ENCODE peak calls at places on chromosome 18, in five cellular contexts. B, C, I, K and D are unnamed samples.

GRCh38 chr18:63974991-63975390 is 5.1 kb downstream of the SERPINB8 start:
- DNase-seq in B (peak; percentile 23), C (peak; percentile 37), I (no peak), K (no peak), D (no peak)

GRCh38 chr18:3056311-3056710 is 43.4 kb upstream of the LPIN2 start:
- DNase-seq in B (no peak), C (no peak), I (no peak), K (no peak), D (no peak)

GRCh38 chr18:57859314-57859713 is 56.2 kb upstream of the ATP8B1 start:
- DNase-seq in B (no peak), C (peak; percentile 39), I (no peak), K (peak; percentile 35), D (peak; percentile 48)

GRCh38 chr18:42184685-42185477 is 229.8 kb downstream of the PIK3C3 start:
- DNase-seq in B (no peak), C (no peak), I (no peak), K (no peak), D (no peak)

GRCh38 chr18:34834897-34835296 is 124.8 kb downstream of the DTNA start:
- DNase-seq in B (peak; percentile 20), C (no peak), I (no peak), K (no peak), D (no peak)

GRCh38 chr18:50886914-50887313 is 8.0 kb downstream of the ME2 start:
- DNase-seq in B (no peak), C (no peak), I (no peak), K (no peak), D (no peak)

GRCh38 chr18:26940744-26941398 is 75.4 kb upstream of the AQP4 start:
- DNase-seq in B (no peak), C (no peak), I (no peak), K (no peak), D (no peak)

GRCh38 chr18:68391801-68392200 is 323.1 kb downstream of the TMX3 start:
- DNase-seq in B (peak; percentile 7), C (no peak), I (no peak), K (no peak), D (no peak)

GRCh38 chr18:79789091-79789891 is 8.4 kb upstream of the KCNG2 start:
- DNase-seq in B (no peak), C (no peak), I (no peak), K (no peak), D (no peak)

GRCh38 chr18:2997846-2998599 is 14.9 kb downstream of the LPIN2 start:
- DNase-seq in B (peak; percentile 28), C (no peak), I (no peak), K (no peak), D (no peak)

GRCh38 chr18:11071300-11071699 is 78.1 kb downstream of the PIEZO2 start:
- DNase-seq in B (no peak), C (no peak), I (no peak), K (no peak), D (no peak)

GRCh38 chr18:3666526-3667254 is 216.7 kb downstream of the TGIF1 start:
- DNase-seq in B (no peak), C (no peak), I (no peak), K (no peak), D (no peak)

GRCh38 chr18:48091869-48092497 is 161.5 kb upstream of the SMAD2 start:
- DNase-seq in B (no peak), C (no peak), I (no peak), K (no peak), D (no peak)

GRCh38 chr18:10152475-10152874 is 238.7 kb downstream of the VAPA start:
- DNase-seq in B (no peak), C (no peak), I (no peak), K (no peak), D (no peak)

GRCh38 chr18:68742206-68742605 is 27.3 kb upstream of the TMX3 start:
- DNase-seq in B (peak; percentile 9), C (no peak), I (no peak), K (no peak), D (no peak)

GRCh38 chr18:62325806-62326645 is 916 bp downstream of the TNFRSF11A start:
- DNase-seq in B (peak; percentile 25), C (peak; percentile 34), I (no peak), K (no peak), D (no peak)

GRCh38 chr18:3872651-3873050 is 422.7 kb downstream of the TGIF1 start:
- DNase-seq in B (no peak), C (no peak), I (no peak), K (no peak), D (no peak)

GRCh38 chr18:55343396-55344073 is 244.5 kb downstream of the TCF4 start:
- DNase-seq in B (peak; percentile 48), C (no peak), I (no peak), K (peak; percentile 19), D (peak; percentile 33)

GRCh38 chr18:32847719-32848118 is 74.9 kb upstream of the KLHL14 start:
- DNase-seq in B (no peak), C (no peak), I (no peak), K (no peak), D (no peak)

DNA sequence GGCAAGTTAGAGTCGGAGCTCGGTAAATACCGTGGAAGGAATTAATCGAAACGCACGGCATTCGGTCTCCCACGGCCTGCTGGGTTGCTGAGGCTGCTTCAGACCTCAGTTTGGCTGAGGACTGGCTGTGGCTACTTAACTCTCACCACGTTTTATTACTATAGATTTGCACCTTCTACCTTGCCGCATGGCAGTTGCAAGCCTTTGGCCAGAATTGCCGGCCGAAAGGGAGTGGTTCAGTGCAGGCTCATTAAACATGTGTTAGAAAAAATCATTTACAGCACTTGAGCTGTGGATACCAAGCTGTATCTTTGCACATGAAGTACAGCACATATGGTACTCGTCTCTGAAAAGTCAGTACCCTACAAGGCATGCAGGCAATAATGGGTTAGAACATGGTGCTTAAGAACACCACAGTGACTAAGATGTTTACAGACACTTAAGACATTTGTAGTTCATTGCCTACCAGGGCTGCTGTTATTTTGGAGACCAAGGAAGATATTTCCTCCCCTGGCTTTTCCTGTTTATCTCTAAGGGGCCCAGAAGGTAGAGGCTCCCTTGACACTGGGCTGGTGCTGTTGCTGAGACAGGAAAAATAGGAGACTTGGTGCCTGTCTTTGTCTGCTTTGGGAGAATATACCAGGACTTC is 103.1 kb downstream of the ZNF532 start:
- DNase-seq in B (no peak), C (peak; percentile 36), I (no peak), K (no peak), D (peak; percentile 36)
- H3K27ac ChIP-seq in B (no peak overlapping the region), C (peak overlapping the region; percentile 51), I (peak overlapping the region; percentile 20), K (no peak overlapping the region), D (peak overlapping the region; percentile 86)

GRCh38 chr18:76487782-76488181 is 7.3 kb downstream of the ZNF516 start:
- DNase-seq in B (no peak), C (no peak), I (no peak), K (no peak), D (no peak)

GRCh38 chr18:76486600-76486999 is 8.4 kb downstream of the ZNF516 start:
- DNase-seq in B (no peak), C (no peak), I (no peak), K (no peak), D (no peak)

GRCh38 chr18:76484749-76485387 is 10.2 kb downstream of the ZNF516 start:
- DNase-seq in B (no peak), C (no peak), I (no peak), K (no peak), D (no peak)

GRCh38 chr18:76487076-76487475 is 8.0 kb downstream of the ZNF516 start:
- DNase-seq in B (no peak), C (no peak), I (no peak), K (no peak), D (no peak)

GRCh38 chr18:76486029-76486428 is 9.0 kb downstream of the ZNF516 start:
- DNase-seq in B (no peak), C (no peak), I (no peak), K (no peak), D (no peak)
- H3K4me3 ChIP-seq in B (no peak overlapping the region), C (no peak overlapping the region), I (no peak overlapping the region), K (no peak overlapping the region), D (no peak overlapping the region)

GRCh38 chr18:8793445-8794132 is 88.2 kb downstream of the MTCL1 start:
- DNase-seq in B (peak; percentile 37), C (no peak), I (no peak), K (no peak), D (no peak)

GRCh38 chr18:8792688-8793316 is 87.4 kb downstream of the MTCL1 start:
- DNase-seq in B (no peak), C (no peak), I (no peak), K (no peak), D (no peak)

GRCh38 chr18:8794133-8794986 is 89.0 kb downstream of the MTCL1 start:
- DNase-seq in B (peak; percentile 97), C (peak; percentile 34), I (no peak), K (no peak), D (no peak)

GRCh38 chr18:8788503-8789429 is 83.4 kb downstream of the MTCL1 start:
- DNase-seq in B (peak; percentile 52), C (no peak), I (no peak), K (no peak), D (no peak)

DNA sequence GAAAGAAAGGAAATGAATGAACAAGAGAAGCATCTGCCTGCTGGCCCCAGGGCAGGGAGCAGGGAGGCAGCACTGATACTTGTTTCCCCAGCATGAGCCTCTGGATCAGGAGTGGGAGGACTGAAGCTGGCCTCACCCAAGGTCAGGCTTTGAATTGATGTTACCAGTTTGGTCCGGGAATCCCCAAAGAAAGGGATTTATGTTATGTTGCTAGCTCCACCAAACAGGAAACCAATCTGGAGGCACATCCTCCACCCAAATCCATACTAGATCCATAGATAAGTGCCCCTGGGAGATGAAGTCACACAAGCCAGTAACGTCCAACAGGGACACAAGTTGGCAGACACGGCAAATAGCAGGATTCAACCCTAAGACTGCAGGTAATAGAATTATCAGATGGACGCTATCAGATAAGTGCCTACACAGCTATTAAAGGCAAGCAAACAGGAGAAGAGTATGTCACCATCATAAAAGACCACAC is 85.9 kb downstream of the MTCL1 start:
- DNase-seq in B (no peak), C (no peak), I (no peak), K (no peak), D (no peak)
- H3K27ac ChIP-seq in B (no peak overlapping the region), C (no peak overlapping the region), I (no peak overlapping the region), K (no peak overlapping the region), D (peak overlapping the region; percentile 84)

GRCh38 chr18:489244-490023 is 11.1 kb downstream of the COLEC12 start:
- DNase-seq in B (peak; percentile 72), C (no peak), I (no peak), K (no peak), D (no peak)
- H3K4me3 ChIP-seq in B (no peak overlapping the region), C (no peak overlapping the region), I (no peak overlapping the region), K (no peak overlapping the region), D (no peak overlapping the region)